ENCODE peak calls at places on chromosomes 5 and 9, in ten cellular contexts. C is stimulated activated CD4-positive, alpha-beta T cell treated with anti-CD3 and anti-CD28 coated beads, TNF-alpha, amount 100 ng/mL, for 1 hour; P is AG04450; D is CD4-positive, alpha-beta memory T cell; Z is A549; G is CD8-positive, alpha-beta memory T cell; K is GM12865; N is EL; Q is aorta; O is naive thymus-derived CD8-positive, alpha-beta T cell. I is an unnamed sample.

GRCh38 chr5:59433174-59433573 is 460.4 kb downstream of the PDE4D start:
- DNase-seq in C (no peak), P (no peak), D (no peak), Z (no peak), G (no peak), K (no peak), N (no peak), Q (no peak), O (no peak), I (no peak)

GRCh38 chr5:1383344-1383743 is 38.4 kb upstream of the CLPTM1L start:
- DNase-seq in C (no peak), P (no peak), D (no peak), Z (no peak), G (no peak), K (no peak), N (no peak), Q (no peak), O (no peak), I (no peak)

GRCh38 chr9:32382582-32383320 is 1.7 kb upstream of the ACO1 start:
- DNase-seq in C (no peak), P (no peak), D (no peak), Z (no peak), G (no peak), K (no peak), N (no peak), Q (no peak), O (no peak), I (no peak)

GRCh38 chr5:31027726-31028125 is 165.8 kb upstream of the CDH6 start:
- DNase-seq in C (no peak), P (no peak), D (no peak), Z (peak), G (no peak), K (no peak), N (no peak), Q (no peak), O (no peak), I (no peak)

GRCh38 chr5:125298258-125298657 is 551.8 kb upstream of the ZNF608 start:
- DNase-seq in C (no peak), P (no peak), D (no peak), Z (no peak), G (no peak), K (no peak), N (no peak), Q (no peak), O (no peak), I (no peak)

GRCh38 chr5:115190388-115190787 is 20.7 kb upstream of the TRIM36 start:
- DNase-seq in C (no peak), P (no peak), D (no peak), Z (no peak), G (no peak), K (no peak), N (no peak), Q (no peak), O (no peak), I (no peak)

GRCh38 chr9:4423207-4423610 is 67.1 kb upstream of the SLC1A1 start:
- DNase-seq in C (no peak), P (no peak), D (no peak), Z (no peak), G (no peak), K (no peak), N (no peak), Q (no peak), O (no peak), I (no peak)

GRCh38 chr9:15543033-15543791 is 9.6 kb upstream of the CCDC171 start:
- DNase-seq in C (no peak), P (no peak), D (no peak), Z (peak), G (no peak), K (no peak), N (peak), Q (no peak), O (no peak), I (no peak)

GRCh38 chr9:92608221-92609141 is 61.5 kb downstream of the IPPK start:
- DNase-seq in C (no peak), P (no peak), D (no peak), Z (no peak), G (no peak), K (no peak), N (no peak), Q (peak), O (no peak), I (no peak)

GRCh38 chr5:56350595-56351170 is 117.6 kb upstream of the ANKRD55 start:
- DNase-seq in C (no peak), P (peak), D (no peak), Z (peak), G (no peak), K (no peak), N (peak), Q (peak), O (no peak), I (no peak)

GRCh38 chr9:33029106-33029788 is 4.2 kb downstream of the DNAJA1 start:
- DNase-seq in C (no peak), P (peak), D (no peak), Z (peak), G (no peak), K (no peak), N (peak), Q (no peak), O (no peak), I (no peak)

GRCh38 chr9:98101868-98102273 is 17.2 kb downstream of the TRIM14 start:
- DNase-seq in C (peak), P (no peak), D (peak), Z (no peak), G (peak), K (peak), N (no peak), Q (no peak), O (peak), I (no peak)

GRCh38 chr5:173232499-173233346 is 2.3 kb downstream of the NKX2-5 start:
- DNase-seq in C (no peak), P (no peak), D (no peak), Z (no peak), G (no peak), K (no peak), N (no peak), Q (no peak), O (no peak), I (no peak)

GRCh38 chr5:32312194-32312681 is 501 bp downstream of the MTMR12 start:
- DNase-seq in C (peak), P (no peak), D (no peak), Z (peak), G (peak), K (peak), N (peak), Q (peak), O (peak), I (no peak)

GRCh38 chr5:43416233-43416987 is 4.2 kb upstream of the CCL28 start:
- DNase-seq in C (no peak), P (no peak), D (no peak), Z (no peak), G (no peak), K (no peak), N (no peak), Q (no peak), O (no peak), I (no peak)

GRCh38 chr5:89421035-89421434 is 538.1 kb upstream of the MEF2C start:
- DNase-seq in C (no peak), P (no peak), D (no peak), Z (no peak), G (no peak), K (no peak), N (no peak), Q (no peak), O (no peak), I (no peak)

GRCh38 chr5:157857821-157858526 is 971 bp downstream of the CLINT1 start:
- DNase-seq in C (no peak), P (no peak), D (peak), Z (no peak), G (no peak), K (peak), N (peak), Q (no peak), O (no peak), I (no peak)

GRCh38 chr9:133937120-133937519 is 55.0 kb downstream of the VAV2 start:
- DNase-seq in C (no peak), P (no peak), D (no peak), Z (no peak), G (no peak), K (no peak), N (no peak), Q (no peak), O (no peak), I (no peak)

GRCh38 chr5:71658916-71659661 is 60.0 kb upstream of the CARTPT start:
- DNase-seq in C (no peak), P (no peak), D (no peak), Z (peak), G (no peak), K (peak), N (no peak), Q (no peak), O (no peak), I (no peak)

GRCh38 chr9:86778761-86779160 is 168.5 kb downstream of the GAS1 start:
- DNase-seq in C (no peak), P (no peak), D (no peak), Z (no peak), G (no peak), K (no peak), N (no peak), Q (no peak), O (no peak), I (no peak)

GRCh38 chr5:121350493-121350892 is 501.2 kb upstream of the FTMT start:
- DNase-seq in C (no peak), P (no peak), D (no peak), Z (no peak), G (no peak), K (no peak), N (peak), Q (no peak), O (no peak), I (no peak)

GRCh38 chr5:59592101-59592500 is 301.4 kb downstream of the PDE4D start:
- DNase-seq in C (no peak), P (peak), D (no peak), Z (no peak), G (no peak), K (no peak), N (no peak), Q (no peak), O (no peak), I (no peak)

GRCh38 chr5:173767580-173768266 is 120.4 kb upstream of the CPEB4 start:
- DNase-seq in C (no peak), P (no peak), D (no peak), Z (peak), G (no peak), K (no peak), N (no peak), Q (no peak), O (no peak), I (no peak)

GRCh38 chr5:169828385-169828784 is 151.9 kb downstream of the INSYN2B start:
- DNase-seq in C (no peak), P (no peak), D (no peak), Z (no peak), G (no peak), K (no peak), N (no peak), Q (no peak), O (no peak), I (no peak)

GRCh38 chr5:98454407-98454806 is 319.1 kb upstream of the RGMB start:
- DNase-seq in C (no peak), P (no peak), D (no peak), Z (no peak), G (no peak), K (no peak), N (peak), Q (no peak), O (no peak), I (no peak)

GRCh38 chr5:111680737-111681413 is 76.1 kb downstream of the NREP start:
- DNase-seq in C (no peak), P (peak), D (no peak), Z (peak), G (no peak), K (no peak), N (peak), Q (peak), O (no peak), I (peak)

GRCh38 chr9:16664211-16664610 is 206.3 kb downstream of the BNC2 start:
- DNase-seq in C (no peak), P (no peak), D (no peak), Z (no peak), G (no peak), K (no peak), N (peak), Q (no peak), O (no peak), I (no peak)

GRCh38 chr9:133605856-133606721 is 3.1 kb downstream of the FAM163B start:
- DNase-seq in C (no peak), P (no peak), D (no peak), Z (no peak), G (no peak), K (no peak), N (no peak), Q (no peak), O (no peak), I (no peak)

GRCh38 chr5:133324058-133324457 is 272.2 kb downstream of the HSPA4 start:
- DNase-seq in C (no peak), P (no peak), D (no peak), Z (no peak), G (peak), K (no peak), N (no peak), Q (no peak), O (no peak), I (no peak)

GRCh38 chr5:74148321-74148720 is 492.2 kb downstream of the ENC1 start:
- DNase-seq in C (no peak), P (no peak), D (no peak), Z (no peak), G (no peak), K (no peak), N (no peak), Q (no peak), O (no peak), I (no peak)

GRCh38 chr5:38323645-38324295 is 65.4 kb downstream of the EGFLAM start:
- DNase-seq in C (no peak), P (no peak), D (no peak), Z (no peak), G (no peak), K (no peak), N (peak), Q (no peak), O (no peak), I (peak)

GRCh38 chr9:125100822-125101221 is 42.5 kb downstream of the SCAI start:
- DNase-seq in C (no peak), P (no peak), D (no peak), Z (no peak), G (no peak), K (no peak), N (no peak), Q (no peak), O (no peak), I (no peak)

GRCh38 chr9:86122309-86122708 is 23.0 kb upstream of the GOLM1 start:
- DNase-seq in C (no peak), P (no peak), D (no peak), Z (peak), G (no peak), K (no peak), N (no peak), Q (no peak), O (no peak), I (no peak)